ENCODE peak calls at places on chromosome 18, in eight cellular contexts. One of them, this sample, is unnamed. For H3K4me1, the result is how much of the 10 kb centered on the place peaks cover.

GRCh38 chr18:9758624-9759075 is 50.5 kb downstream of the RAB31 start:
- DNase-seq in PC-9: no peak
- DNase-seq in GM23338: no peak
- DNase-seq in lower lobe of right lung: no peak
- DNase-seq in tibial nerve: no peak
- DNase-seq in mammary epithelial cell: no peak
- DNase-seq in breast epithelium: no peak
- DNase-seq in mucosa of descending colon: no peak
- DNase-seq in this sample: no peak

GRCh38 chr18:9066817-9067306 is 35.6 kb upstream of the NDUFV2 start:
- DNase-seq in PC-9: no peak
- DNase-seq in GM23338: no peak
- DNase-seq in lower lobe of right lung: no peak
- DNase-seq in tibial nerve: no peak
- DNase-seq in mammary epithelial cell: peak
- DNase-seq in breast epithelium: no peak
- DNase-seq in mucosa of descending colon: no peak
- DNase-seq in this sample: no peak

GRCh38 chr18:48848641-48849143 is 102.1 kb downstream of the SMAD7 start:
- DNase-seq in PC-9: no peak
- DNase-seq in GM23338: no peak
- DNase-seq in lower lobe of right lung: no peak
- DNase-seq in tibial nerve: no peak
- DNase-seq in mammary epithelial cell: peak
- DNase-seq in breast epithelium: no peak
- DNase-seq in mucosa of descending colon: no peak
- DNase-seq in this sample: no peak

GRCh38 chr18:25262920-25263319 is 89.0 kb downstream of the ZNF521 start:
- DNase-seq in PC-9: no peak
- DNase-seq in GM23338: no peak
- DNase-seq in lower lobe of right lung: no peak
- DNase-seq in tibial nerve: no peak
- DNase-seq in mammary epithelial cell: peak
- DNase-seq in breast epithelium: no peak
- DNase-seq in mucosa of descending colon: no peak
- DNase-seq in this sample: no peak

GRCh38 chr18:8844721-8845148 is 139.4 kb downstream of the MTCL1 start:
- DNase-seq in PC-9: no peak
- DNase-seq in GM23338: no peak
- DNase-seq in lower lobe of right lung: no peak
- DNase-seq in tibial nerve: no peak
- DNase-seq in mammary epithelial cell: peak
- DNase-seq in breast epithelium: no peak
- DNase-seq in mucosa of descending colon: no peak
- DNase-seq in this sample: no peak

GRCh38 chr18:37484893-37485834 is 80.4 kb downstream of the CELF4 start:
- DNase-seq in PC-9: no peak
- DNase-seq in GM23338: peak
- DNase-seq in lower lobe of right lung: no peak
- DNase-seq in tibial nerve: no peak
- DNase-seq in mammary epithelial cell: peak
- DNase-seq in breast epithelium: no peak
- DNase-seq in mucosa of descending colon: peak
- DNase-seq in this sample: no peak

GRCh38 chr18:64518191-64518590 is 369.3 kb upstream of the LINC00305 start:
- DNase-seq in PC-9: no peak
- DNase-seq in GM23338: no peak
- DNase-seq in lower lobe of right lung: no peak
- DNase-seq in tibial nerve: no peak
- DNase-seq in mammary epithelial cell: no peak
- DNase-seq in breast epithelium: no peak
- DNase-seq in mucosa of descending colon: no peak
- DNase-seq in this sample: no peak

GRCh38 chr18:77359561-77360314 is 110.1 kb downstream of the GALR1 start:
- DNase-seq in PC-9: no peak
- DNase-seq in GM23338: no peak
- DNase-seq in lower lobe of right lung: no peak
- DNase-seq in tibial nerve: no peak
- DNase-seq in mammary epithelial cell: no peak
- DNase-seq in breast epithelium: no peak
- DNase-seq in mucosa of descending colon: no peak
- DNase-seq in this sample: no peak

GRCh38 chr18:35278085-35278484 is 11.9 kb downstream of the ZSCAN30 start:
- DNase-seq in PC-9: no peak
- DNase-seq in GM23338: no peak
- DNase-seq in lower lobe of right lung: no peak
- DNase-seq in tibial nerve: no peak
- DNase-seq in mammary epithelial cell: no peak
- DNase-seq in breast epithelium: no peak
- DNase-seq in mucosa of descending colon: no peak
- DNase-seq in this sample: no peak

GRCh38 chr18:36572135-36572856 is 256.5 kb downstream of the TPGS2 start:
- DNase-seq in PC-9: no peak
- DNase-seq in GM23338: peak
- DNase-seq in lower lobe of right lung: no peak
- DNase-seq in tibial nerve: peak
- DNase-seq in mammary epithelial cell: no peak
- DNase-seq in breast epithelium: peak
- DNase-seq in mucosa of descending colon: peak
- DNase-seq in this sample: peak

GRCh38 chr18:62101236-62101635 is 85.6 kb downstream of the PIGN start:
- DNase-seq in PC-9: no peak
- DNase-seq in GM23338: no peak
- DNase-seq in lower lobe of right lung: no peak
- DNase-seq in tibial nerve: no peak
- DNase-seq in mammary epithelial cell: no peak
- DNase-seq in breast epithelium: no peak
- DNase-seq in mucosa of descending colon: no peak
- DNase-seq in this sample: no peak

GRCh38 chr18:42508683-42509347 is 553.8 kb downstream of the PIK3C3 start:
- DNase-seq in PC-9: no peak
- DNase-seq in GM23338: no peak
- DNase-seq in lower lobe of right lung: no peak
- DNase-seq in tibial nerve: no peak
- DNase-seq in mammary epithelial cell: no peak
- DNase-seq in breast epithelium: no peak
- DNase-seq in mucosa of descending colon: no peak
- DNase-seq in this sample: no peak

GRCh38 chr18:27030403-27030802 is 154.7 kb downstream of the CHST9 start:
- DNase-seq in PC-9: no peak
- DNase-seq in GM23338: no peak
- DNase-seq in lower lobe of right lung: no peak
- DNase-seq in tibial nerve: no peak
- DNase-seq in mammary epithelial cell: no peak
- DNase-seq in breast epithelium: no peak
- DNase-seq in mucosa of descending colon: no peak
- DNase-seq in this sample: no peak

GRCh38 chr18:10119528-10119927 is 205.7 kb downstream of the VAPA start:
- DNase-seq in PC-9: no peak
- DNase-seq in GM23338: no peak
- DNase-seq in lower lobe of right lung: no peak
- DNase-seq in tibial nerve: no peak
- DNase-seq in mammary epithelial cell: no peak
- DNase-seq in breast epithelium: no peak
- DNase-seq in mucosa of descending colon: no peak
- DNase-seq in this sample: no peak

GRCh38 chr18:56650056-56650455 is 1.1 kb upstream of the WDR7 start:
- DNase-seq in PC-9: no peak
- DNase-seq in GM23338: no peak
- DNase-seq in lower lobe of right lung: no peak
- DNase-seq in tibial nerve: no peak
- DNase-seq in mammary epithelial cell: no peak
- DNase-seq in breast epithelium: no peak
- DNase-seq in mucosa of descending colon: no peak
- DNase-seq in this sample: no peak

GRCh38 chr18:51017140-51017874 is 12.7 kb upstream of the SMAD4 start:
- DNase-seq in PC-9: no peak
- DNase-seq in GM23338: peak
- DNase-seq in lower lobe of right lung: no peak
- DNase-seq in tibial nerve: no peak
- DNase-seq in mammary epithelial cell: no peak
- DNase-seq in breast epithelium: no peak
- DNase-seq in mucosa of descending colon: no peak
- DNase-seq in this sample: no peak

GRCh38 chr18:46297124-46297523 is 192.9 kb downstream of the HAUS1 start:
- DNase-seq in PC-9: peak
- DNase-seq in GM23338: no peak
- DNase-seq in lower lobe of right lung: no peak
- DNase-seq in tibial nerve: no peak
- DNase-seq in mammary epithelial cell: no peak
- DNase-seq in breast epithelium: no peak
- DNase-seq in mucosa of descending colon: no peak
- DNase-seq in this sample: no peak

GRCh38 chr18:10402876-10403559 is 51.4 kb upstream of the APCDD1 start:
- DNase-seq in PC-9: no peak
- DNase-seq in GM23338: no peak
- DNase-seq in lower lobe of right lung: no peak
- DNase-seq in tibial nerve: no peak
- DNase-seq in mammary epithelial cell: no peak
- DNase-seq in breast epithelium: no peak
- DNase-seq in mucosa of descending colon: no peak
- DNase-seq in this sample: no peak

GRCh38 chr18:27713037-27713726 is 463.7 kb downstream of the CDH2 start:
- DNase-seq in PC-9: no peak
- DNase-seq in GM23338: peak
- DNase-seq in lower lobe of right lung: no peak
- DNase-seq in tibial nerve: no peak
- DNase-seq in mammary epithelial cell: no peak
- DNase-seq in breast epithelium: no peak
- DNase-seq in mucosa of descending colon: no peak
- DNase-seq in this sample: no peak

GRCh38 chr18:62341423-62341920 is 16.4 kb downstream of the TNFRSF11A start:
- DNase-seq in PC-9: no peak
- DNase-seq in GM23338: no peak
- DNase-seq in lower lobe of right lung: no peak
- DNase-seq in tibial nerve: no peak
- DNase-seq in mammary epithelial cell: no peak
- DNase-seq in breast epithelium: no peak
- DNase-seq in mucosa of descending colon: no peak
- DNase-seq in this sample: no peak

DNA sequence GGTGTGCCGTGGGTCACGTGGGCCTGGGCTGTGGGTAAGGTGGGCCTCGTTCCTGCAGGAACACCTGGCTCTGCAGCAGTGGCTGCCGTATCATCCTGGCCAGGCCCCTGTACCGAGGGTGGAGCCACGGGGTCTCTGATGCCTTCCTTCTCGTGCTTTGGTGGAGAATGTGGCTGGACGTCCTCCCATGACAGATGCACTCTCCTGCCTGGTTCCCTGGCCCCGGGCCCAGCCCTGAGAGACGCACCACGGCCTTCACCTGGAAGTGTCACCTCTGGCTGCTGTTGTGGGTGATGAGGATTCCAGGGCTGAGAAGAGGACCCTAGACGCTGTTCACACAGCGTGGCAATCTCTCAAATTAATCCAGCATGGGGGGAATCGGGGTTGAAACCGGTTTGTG is 49.5 kb downstream of the NFATC1 start:
- DNase-seq in PC-9: no peak
- DNase-seq in GM23338: no peak
- DNase-seq in lower lobe of right lung: no peak
- DNase-seq in tibial nerve: no peak
- DNase-seq in mammary epithelial cell: no peak
- DNase-seq in breast epithelium: no peak
- DNase-seq in mucosa of descending colon: no peak
- DNase-seq in this sample: no peak
- H3K4me1 ChIP-seq in PC-9: under half
- H3K4me1 ChIP-seq in GM23338: under half
- H3K4me1 ChIP-seq in lower lobe of right lung: under half
- H3K4me1 ChIP-seq in tibial nerve: half or more
- H3K4me1 ChIP-seq in mammary epithelial cell: under half
- H3K4me1 ChIP-seq in breast epithelium: under half
- H3K4me1 ChIP-seq in mucosa of descending colon: under half
- H3K4me1 ChIP-seq in this sample: under half

GRCh38 chr18:52348209-52348608 is 8.2 kb downstream of the DCC start:
- DNase-seq in PC-9: no peak
- DNase-seq in GM23338: peak
- DNase-seq in lower lobe of right lung: no peak
- DNase-seq in tibial nerve: no peak
- DNase-seq in mammary epithelial cell: peak
- DNase-seq in breast epithelium: no peak
- DNase-seq in mucosa of descending colon: no peak
- DNase-seq in this sample: no peak
- TF ChIP-seq CTCF in PC-9: peak
- TF ChIP-seq CTCF in GM23338: peak
- TF ChIP-seq CTCF in lower lobe of right lung: no peak
- TF ChIP-seq CTCF in tibial nerve: no peak
- TF ChIP-seq CTCF in mammary epithelial cell: peak
- TF ChIP-seq CTCF in breast epithelium: no peak
- TF ChIP-seq CTCF in mucosa of descending colon: no peak
- TF ChIP-seq CTCF in this sample: no peak

DNA sequence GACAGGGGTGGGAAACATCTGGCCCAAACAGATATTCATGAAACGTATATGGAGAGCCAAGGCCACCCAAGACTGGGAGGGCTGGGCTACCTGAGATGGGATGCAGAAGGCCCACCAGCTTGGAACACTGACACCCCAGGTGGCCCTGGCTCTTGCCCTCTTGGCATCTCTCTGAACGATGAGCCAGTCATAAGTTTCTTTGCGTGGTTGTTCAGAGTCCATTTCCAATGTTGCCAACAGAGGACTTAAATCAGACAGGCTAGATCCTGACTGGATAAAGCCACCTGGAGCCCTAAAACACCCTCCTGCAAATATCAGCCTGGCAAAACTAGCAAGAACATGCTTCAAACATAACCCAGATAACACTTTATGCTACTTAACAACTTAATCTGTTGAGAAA is 42.6 kb downstream of the LPIN2 start:
- DNase-seq in PC-9: no peak
- DNase-seq in GM23338: no peak
- DNase-seq in lower lobe of right lung: no peak
- DNase-seq in tibial nerve: no peak
- DNase-seq in mammary epithelial cell: no peak
- DNase-seq in breast epithelium: no peak
- DNase-seq in mucosa of descending colon: no peak
- DNase-seq in this sample: no peak
- H3K4me1 ChIP-seq in PC-9: under half
- H3K4me1 ChIP-seq in GM23338: under half
- H3K4me1 ChIP-seq in lower lobe of right lung: half or more
- H3K4me1 ChIP-seq in tibial nerve: half or more
- H3K4me1 ChIP-seq in mammary epithelial cell: under half
- H3K4me1 ChIP-seq in breast epithelium: under half
- H3K4me1 ChIP-seq in mucosa of descending colon: under half
- H3K4me1 ChIP-seq in this sample: under half

GRCh38 chr18:1057367-1057766 is 152.7 kb downstream of the ADCYAP1 start:
- DNase-seq in PC-9: no peak
- DNase-seq in GM23338: no peak
- DNase-seq in lower lobe of right lung: no peak
- DNase-seq in tibial nerve: no peak
- DNase-seq in mammary epithelial cell: no peak
- DNase-seq in breast epithelium: no peak
- DNase-seq in mucosa of descending colon: no peak
- DNase-seq in this sample: no peak

DNA sequence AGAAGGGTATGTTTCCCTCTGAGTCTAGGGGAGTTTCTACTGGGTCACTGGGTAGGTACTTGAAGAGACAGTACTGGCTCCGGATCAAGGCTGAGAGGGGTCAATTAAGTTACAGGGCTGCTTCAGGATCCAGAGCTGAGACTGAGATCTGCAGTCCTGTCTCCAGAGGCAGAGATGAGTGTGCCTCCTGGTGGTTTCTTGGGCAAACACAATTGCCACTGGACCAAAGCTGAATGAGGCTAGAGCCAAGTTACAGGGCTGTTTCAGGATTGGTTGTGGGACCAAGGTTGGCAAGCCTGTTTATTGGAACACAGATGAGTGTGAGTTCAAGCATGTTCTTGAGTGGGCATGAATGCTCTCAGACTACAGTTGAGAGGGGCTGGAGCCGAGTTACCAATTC is 157.9 kb downstream of the ADCYAP1 start:
- DNase-seq in PC-9: no peak
- DNase-seq in GM23338: peak
- DNase-seq in lower lobe of right lung: no peak
- DNase-seq in tibial nerve: no peak
- DNase-seq in mammary epithelial cell: no peak
- DNase-seq in breast epithelium: no peak
- DNase-seq in mucosa of descending colon: no peak
- DNase-seq in this sample: no peak
- TF ChIP-seq CTCF in PC-9: no peak
- TF ChIP-seq CTCF in GM23338: peak
- TF ChIP-seq CTCF in lower lobe of right lung: no peak
- TF ChIP-seq CTCF in tibial nerve: no peak
- TF ChIP-seq CTCF in mammary epithelial cell: no peak
- TF ChIP-seq CTCF in breast epithelium: no peak
- TF ChIP-seq CTCF in mucosa of descending colon: no peak
- TF ChIP-seq CTCF in this sample: no peak

This sample was measured in tibial artery.